ENCODE peak calls at places on chromosomes 11 and 22, in ten cellular contexts. P is activated CD4-positive, CD25-positive, alpha-beta regulatory T cell; V is cardiac muscle cell; K is fibroblast of the conjunctiva; N is A673; R is mucosa of descending colon; O is HuH-7.5; M is activated CD4-positive, alpha-beta T cell treated with anti-CD3 and anti-CD28 coated beads for 36 hours; D is activated naive CD8-positive, alpha-beta T cell treated with anti-CD3 and anti-CD28 coated beads, Interleukin-2, amount 10 ng/mL, durations not matched to agents 7 days and 5 days; E is fibroblast of pulmonary artery. Y is an unnamed sample.

GRCh38 chr22:43747877-43748276 is 64.2 kb downstream of the EFCAB6 start:
- DNase-seq in P (no peak), V (no peak), K (no peak), N (no peak), R (no peak), O (no peak), M (no peak), D (no peak), E (no peak), Y (no peak)

GRCh38 chr11:45777127-45777969 is 27.6 kb upstream of the SLC35C1 start:
- DNase-seq in P (no peak), V (peak; percentile 80), K (no peak), N (peak; percentile 58), R (no peak), O (no peak), M (no peak), D (no peak), E (peak; percentile 66), Y (no peak)

GRCh38 chr22:24435861-24436351 is 8.5 kb downstream of the ADORA2A start:
- DNase-seq in P (no peak), V (no peak), K (no peak), N (no peak), R (no peak), O (no peak), M (no peak), D (peak; percentile 28), E (peak; percentile 39), Y (no peak)

GRCh38 chr11:25927391-25927790 is 404.5 kb upstream of the ANO3 start:
- DNase-seq in P (no peak), V (peak; percentile 4), K (no peak), N (no peak), R (no peak), O (no peak), M (no peak), D (no peak), E (peak; percentile 6), Y (no peak)

GRCh38 chr11:94800394-94800793 is 32.2 kb downstream of the AMOTL1 start:
- DNase-seq in P (no peak), V (no peak), K (no peak), N (no peak), R (peak; percentile 37), O (no peak), M (no peak), D (no peak), E (no peak), Y (no peak)

GRCh38 chr11:108223449-108224149 is 732 bp downstream of the ATM start:
- DNase-seq in P (no peak), V (peak; percentile 37), K (no peak), N (no peak), R (no peak), O (no peak), M (peak; percentile 43), D (no peak), E (peak; percentile 38), Y (no peak)

GRCh38 chr22:50607366-50608020 is 6.9 kb downstream of the MAPK8IP2 start:
- DNase-seq in P (no peak), V (no peak), K (no peak), N (no peak), R (no peak), O (peak; percentile 32), M (no peak), D (no peak), E (no peak), Y (no peak)

GRCh38 chr11:95297680-95298452 is 66.9 kb upstream of the SESN3 start:
- DNase-seq in P (no peak), V (no peak), K (no peak), N (no peak), R (no peak), O (no peak), M (no peak), D (no peak), E (no peak), Y (no peak)

GRCh38 chr11:64558065-64558745 is 32.8 kb upstream of the SLC22A12 start:
- DNase-seq in P (no peak), V (no peak), K (no peak), N (no peak), R (no peak), O (no peak), M (no peak), D (no peak), E (no peak), Y (no peak)

GRCh38 chr11:116578971-116579687 is 193.7 kb downstream of the BUD13 start:
- DNase-seq in P (no peak), V (peak; percentile 14), K (no peak), N (no peak), R (no peak), O (no peak), M (no peak), D (no peak), E (no peak), Y (no peak)

GRCh38 chr22:35959121-35959800 is 69.4 kb downstream of the RBFOX2 start:
- DNase-seq in P (no peak), V (no peak), K (no peak), N (no peak), R (no peak), O (no peak), M (no peak), D (no peak), E (no peak), Y (no peak)

GRCh38 chr22:21697866-21698265 is 32.1 kb downstream of the PPIL2 start:
- DNase-seq in P (no peak), V (no peak), K (no peak), N (no peak), R (no peak), O (no peak), M (no peak), D (no peak), E (peak; percentile 29), Y (no peak)

Y was measured in Peyer's patch.